ENCODE peak calls at places on chromosomes 4 and X, in seven cellular contexts. T is OCI-LY7; R is NCI-H1105 treated with DMSO at 0.1 percent for 48 hours; G is NCI-H2081; P is AG10803; H is fibroblast of pulmonary artery; N is naive thymus-derived CD4-positive, alpha-beta T cell. Y is an unnamed sample.

GRCh38 chr4:176479745-176480144 is 160.0 kb downstream of the SPCS3 start:
- DNase-seq in T (no peak), R (no peak), G (no peak), P (no peak), H (no peak), N (no peak), Y (no peak)

GRCh38 chr4:2953496-2953895 is 9.7 kb downstream of the NOP14 start:
- DNase-seq in T (no peak), R (no peak), G (no peak), P (no peak), H (no peak), N (no peak), Y (no peak)

GRCh38 chr4:97072666-97073065 is 1070.6 kb downstream of the STPG2 start:
- DNase-seq in T (no peak), R (no peak), G (no peak), P (no peak), H (no peak), N (no peak), Y (no peak)

GRCh38 chr4:2081540-2081939 is 22.4 kb downstream of the NAT8L start:
- DNase-seq in T (no peak), R (no peak), G (no peak), P (no peak), H (no peak), N (no peak), Y (no peak)

GRCh38 chr4:173418636-173419035 is 19.7 kb upstream of the SCRG1 start:
- DNase-seq in T (no peak), R (no peak), G (no peak), P (no peak), H (no peak), N (no peak), Y (no peak)

GRCh38 chr4:145075742-145076472 is 22.1 kb downstream of the ANAPC10 start:
- DNase-seq in T (no peak), R (no peak), G (no peak), P (no peak), H (no peak), N (no peak), Y (no peak)

GRCh38 chrX:136397001-136397400 is 90.7 kb upstream of the BRS3 start:
- DNase-seq in T (no peak), R (no peak), G (no peak), P (no peak), H (no peak), N (peak; percentile 1), Y (no peak)

GRCh38 chrX:78330540-78330939 is 3.1 kb upstream of the CYSLTR1 start:
- DNase-seq in T (no peak), R (no peak), G (no peak), P (no peak), H (no peak), N (no peak), Y (no peak)

GRCh38 chr4:119035941-119036737 is 99.5 kb upstream of the MYOZ2 start:
- DNase-seq in T (no peak), R (no peak), G (no peak), P (peak; percentile 53), H (no peak), N (no peak), Y (no peak)

GRCh38 chr4:27000820-27001219 is 140.2 kb downstream of the STIM2 start:
- DNase-seq in T (peak; percentile 70), R (no peak), G (no peak), P (no peak), H (no peak), N (peak; percentile 36), Y (no peak)

GRCh38 chr4:121041307-121042090 is 30.8 kb downstream of the NDNF start:
- DNase-seq in T (no peak), R (no peak), G (no peak), P (no peak), H (no peak), N (peak; percentile 52), Y (no peak)

GRCh38 chr4:74692973-74693372 is 101.3 kb downstream of the BTC start:
- DNase-seq in T (no peak), R (no peak), G (no peak), P (no peak), H (no peak), N (no peak), Y (no peak)

GRCh38 chr4:77818667-77819408 is at the start of gene CNOT6L:
- DNase-seq in T (peak; percentile 79), R (peak; percentile 29), G (peak; percentile 60), P (peak; percentile 75), H (peak; percentile 72), N (peak; percentile 92), Y (peak; percentile 28)

GRCh38 chr4:140884431-140885058 is 128.4 kb upstream of the TBC1D9 start:
- DNase-seq in T (peak; percentile 86), R (peak; percentile 49), G (peak; percentile 70), P (peak; percentile 80), H (peak; percentile 82), N (no peak), Y (peak; percentile 35)